ENCODE peak calls at places on chromosomes 4 and X, in four cellular contexts. L, I, P and B are unnamed samples.

GRCh38 chr4:87445964-87446363 is 23.6 kb downstream of the NUDT9 start:
- DNase-seq in I (no peak), P (no peak), L (no peak), B (no peak)

GRCh38 chr4:25320374-25321172 is 8.0 kb downstream of the ZCCHC4 start:
- DNase-seq in I (no peak), L (peak; percentile 86), P (no peak), B (no peak)

GRCh38 chr4:139887962-139888735 is 222.5 kb downstream of the MGST2 start:
- DNase-seq in P (peak; percentile 23), L (no peak), I (peak; percentile 43), B (no peak)

GRCh38 chr4:63349674-63350025 is 1059.6 kb downstream of the TECRL start:
- DNase-seq in P (no peak), L (no peak), I (no peak), B (no peak)

GRCh38 chr4:149999485-150000074 is 78.7 kb upstream of the DCLK2 start:
- DNase-seq in I (peak; percentile 55), L (peak; percentile 68), P (peak; percentile 34), B (peak; percentile 71)

GRCh38 chrX:43953218-43953617 is 20.0 kb downstream of the NDP start:
- DNase-seq in L (no peak), P (no peak), I (no peak), B (no peak)

GRCh38 chr4:2335729-2336101 is 73.8 kb upstream of the MXD4 start:
- DNase-seq in L (no peak), I (no peak), P (no peak), B (no peak)

GRCh38 chr4:41944089-41944488 is 8.9 kb downstream of the TMEM33 start:
- DNase-seq in P (no peak), L (no peak), I (no peak), B (no peak)

GRCh38 chrX:102712216-102712966 is at the start of gene GPRASP2:
- DNase-seq in P (peak; percentile 74), L (peak; percentile 22), I (peak; percentile 2), B (peak; percentile 81)

GRCh38 chr4:152983774-152984411 is 47.8 kb downstream of the FHDC1 start:
- DNase-seq in L (no peak), P (no peak), I (no peak), B (no peak)

GRCh38 chrX:119062750-119063374 is 9.9 kb upstream of the CT47C1 start:
- DNase-seq in I (no peak), P (no peak), L (no peak), B (no peak)

GRCh38 chrX:146863566-146863965 is 49.0 kb upstream of the CXorf51A start:
- DNase-seq in P (no peak), L (no peak), I (no peak), B (no peak)

GRCh38 chr4:143085224-143085623 is 99.5 kb upstream of the USP38 start:
- DNase-seq in P (no peak), I (no peak), L (peak; percentile 1), B (no peak)

GRCh38 chr4:119656986-119657635 is 28.5 kb upstream of the PDE5A start:
- DNase-seq in L (peak; percentile 36), I (no peak), P (no peak), B (no peak)

GRCh38 chrX:154430916-154431315 is 2.4 kb downstream of the ATP6AP1 start:
- DNase-seq in I (no peak), L (no peak), P (no peak), B (no peak)

GRCh38 chrX:111759676-111760075 is 78.7 kb downstream of the ALG13 start:
- DNase-seq in I (no peak), P (no peak), L (no peak), B (no peak)

GRCh38 chr4:179467890-179468289 is 2025.7 kb upstream of the AGA start:
- DNase-seq in P (no peak), L (no peak), I (no peak), B (no peak)

GRCh38 chr4:26407466-26407865 is 82.8 kb downstream of the CCKAR start:
- DNase-seq in P (no peak), L (no peak), I (no peak), B (no peak)

GRCh38 chrX:123171781-123172180 is 12.3 kb upstream of the GRIA3 start:
- DNase-seq in I (no peak), L (peak; percentile 53), P (no peak), B (no peak)

GRCh38 chr4:185993328-185993973 is 75.5 kb upstream of the TLR3 start:
- DNase-seq in P (no peak), I (no peak), L (no peak), B (no peak)

GRCh38 chr4:76233967-76234678 is 17.4 kb upstream of the FAM47E start:
- DNase-seq in L (no peak), I (no peak), P (peak; percentile 64), B (no peak)
- H3K4me3 ChIP-seq in L (no peak overlapping the region), I (no peak overlapping the region), P (peak overlapping the region; percentile 66), B (no peak overlapping the region)

DNA sequence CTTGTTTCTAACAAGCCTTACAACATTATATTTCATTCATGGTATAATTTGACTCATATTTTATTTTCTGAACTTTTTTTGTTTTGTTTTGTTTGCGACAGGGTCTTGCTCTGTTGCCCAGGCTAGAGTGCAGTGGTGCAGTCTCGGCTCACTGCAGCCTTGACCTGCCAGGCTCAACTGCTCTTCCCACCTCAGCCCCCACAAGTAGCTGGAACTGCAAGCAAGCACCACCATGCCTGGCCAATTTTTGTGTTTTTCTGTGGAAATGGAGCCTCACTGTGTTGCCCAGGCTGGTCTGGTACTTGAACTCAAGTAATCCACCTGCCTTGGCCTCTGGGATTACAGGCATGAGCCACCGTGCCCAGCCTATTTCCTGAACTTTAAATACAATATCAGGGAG is 42.5 kb downstream of the GRID2 start:
- DNase-seq in P (no peak), L (no peak), I (no peak), B (no peak)
- H3K4me3 ChIP-seq in P (no peak overlapping the region), L (no peak overlapping the region), I (no peak overlapping the region), B (no peak overlapping the region)

GRCh38 chrX:49269010-49269767 is 404 bp upstream of the PPP1R3F start:
- DNase-seq in P (peak; percentile 89), L (peak; percentile 97), I (peak; percentile 98), B (peak; percentile 99)

GRCh38 chrX:49269768-49270248 is at the start of gene PPP1R3F:
- DNase-seq in P (no peak), I (no peak), L (no peak), B (no peak)

GRCh38 chrX:49270249-49270921 is 792 bp downstream of the PPP1R3F start:
- DNase-seq in P (peak; percentile 42), I (no peak), L (no peak), B (no peak)

GRCh38 chrX:49266536-49267445 is 2.3 kb upstream of the FOXP3 start:
- DNase-seq in P (no peak), L (no peak), I (no peak), B (no peak)

GRCh38 chrX:49268702-49269009 is 937 bp upstream of the PPP1R3F start:
- DNase-seq in I (no peak), L (no peak), P (no peak), B (no peak)
- H3K4me3 ChIP-seq in I (peak overlapping the region; percentile 71), L (peak overlapping the region; percentile 75), P (peak overlapping the region; percentile 57), B (peak overlapping the region; percentile 77)

DNA sequence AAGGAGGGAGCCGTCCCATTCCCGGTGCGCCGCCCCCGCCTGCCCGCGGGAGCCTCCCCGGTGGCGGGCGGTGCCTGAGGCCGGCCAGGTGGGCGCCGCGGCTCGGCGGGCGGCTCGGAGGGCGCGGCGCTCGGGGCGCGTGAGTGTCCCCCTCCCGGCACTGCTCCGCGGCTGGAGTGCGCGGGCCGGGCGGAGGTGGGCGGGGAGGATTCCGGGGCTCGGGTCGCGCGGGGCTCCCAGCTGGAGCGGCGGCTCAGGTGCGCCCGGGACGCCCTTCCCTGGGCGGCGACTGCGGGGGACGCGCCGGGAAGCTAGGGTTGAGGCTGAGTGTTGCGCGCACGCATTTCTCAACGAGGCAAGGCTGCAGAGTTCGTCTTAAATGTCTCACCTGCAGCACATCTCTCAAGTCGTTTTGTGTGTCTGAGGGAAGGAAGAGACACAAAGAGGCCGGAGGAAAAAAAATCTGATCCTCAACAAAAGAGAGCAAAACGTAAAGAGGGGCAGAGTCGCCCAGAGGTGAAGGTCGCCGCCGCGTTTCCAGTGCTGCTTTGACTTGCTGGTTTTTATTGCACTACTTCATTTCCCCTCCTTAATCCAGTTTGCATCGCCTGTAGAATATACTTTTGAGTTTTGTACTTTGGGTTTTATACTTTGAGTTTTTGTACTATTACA is 106.7 kb upstream of the STOX2 start:
- DNase-seq in P (no peak), L (no peak), I (no peak), B (no peak)
- H3K4me3 ChIP-seq in P (no peak overlapping the region), L (no peak overlapping the region), I (no peak overlapping the region), B (peak overlapping the region; percentile 57)

GRCh38 chr4:10747186-10747585 is 62.6 kb upstream of the CLNK start:
- DNase-seq in P (no peak), I (peak; percentile 82), L (no peak), B (no peak)
- H3K4me3 ChIP-seq in P (no peak overlapping the region), I (no peak overlapping the region), L (no peak overlapping the region), B (no peak overlapping the region)

GRCh38 chrX:70445876-70446275 is 1.2 kb downstream of the DLG3 start:
- DNase-seq in P (peak; percentile 44), I (no peak), L (no peak), B (no peak)

GRCh38 chrX:70442224-70442623 is 2.4 kb upstream of the DLG3 start:
- DNase-seq in P (no peak), L (no peak), I (no peak), B (no peak)

GRCh38 chrX:70445197-70445656 is 592 bp downstream of the DLG3 start:
- DNase-seq in L (no peak), P (peak; percentile 47), I (no peak), B (no peak)

GRCh38 chrX:70446380-70447350 is 2.0 kb downstream of the DLG3 start:
- DNase-seq in I (no peak), P (no peak), L (no peak), B (no peak)

DNA sequence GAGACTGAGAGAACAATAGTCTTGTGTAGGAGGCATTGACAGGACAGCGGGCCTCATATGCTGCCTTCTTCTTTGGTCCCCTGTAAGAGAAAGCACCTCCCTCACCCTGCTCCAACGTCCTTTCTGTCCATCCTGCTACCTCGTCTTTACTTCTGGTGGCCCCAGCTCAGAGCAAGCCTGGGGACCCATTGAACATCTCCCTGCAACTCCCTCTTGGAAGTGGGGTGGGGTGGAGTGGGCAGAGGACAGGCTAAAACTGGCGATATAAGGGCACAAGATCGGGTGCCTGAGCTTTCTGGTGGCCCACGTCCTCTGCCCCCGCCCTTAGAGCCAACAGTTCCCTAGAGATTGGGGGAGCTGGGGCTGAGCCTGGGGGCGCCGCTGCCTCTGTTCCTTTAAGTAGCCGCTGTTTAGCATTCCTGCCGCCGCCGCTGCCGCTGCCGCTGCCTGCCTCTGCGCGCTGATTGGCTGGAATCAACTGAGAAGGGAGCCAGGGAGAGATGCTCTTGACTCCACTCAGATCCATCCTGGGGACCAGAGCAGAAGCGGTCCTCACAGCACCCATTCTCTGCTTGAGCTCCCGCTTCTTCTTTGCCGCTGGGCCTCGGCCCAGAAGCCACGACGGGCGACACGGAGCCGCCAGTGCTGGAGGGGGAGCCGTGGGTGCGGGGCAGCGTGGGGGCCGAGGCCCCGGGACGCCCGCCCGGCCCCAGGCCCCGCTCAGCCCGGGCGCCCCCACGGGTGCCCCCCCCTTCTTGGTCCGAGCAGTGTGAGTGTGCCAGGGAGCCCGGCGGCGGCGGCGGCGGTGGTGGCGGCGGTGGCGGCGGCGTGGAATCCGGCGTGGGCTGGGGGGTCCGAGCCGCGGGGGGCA is at the start of gene DLG3:
- DNase-seq in I (no peak), P (peak; percentile 84), L (no peak), B (no peak)
- H3K4me3 ChIP-seq in I (no peak within 1 kb of the TSS), P (peak within 1 kb of the TSS; percentile 59), L (no peak within 1 kb of the TSS), B (no peak within 1 kb of the TSS)